ENCODE peak calls at places on chromosomes 7 and 10, in ten cellular contexts. One of them, this sample, is unnamed.

GRCh38 chr7:8217200-8218068 is 44.5 kb downstream of the ICA1 start:
- DNase-seq in breast epithelium: no peak
- DNase-seq in tibial nerve: peak; percentile 86
- DNase-seq in adrenal gland: no peak
- DNase-seq in uterus: no peak
- DNase-seq in HepG2: peak; percentile 51
- DNase-seq in K562: peak; percentile 40
- DNase-seq in prostate gland: peak; percentile 68
- DNase-seq in Peyer's patch: no peak
- DNase-seq in A549: peak; percentile 39
- DNase-seq in this sample: peak; percentile 42

GRCh38 chr7:140924821-140925421 is at the start of gene BRAF:
- DNase-seq in breast epithelium: peak; percentile 93
- DNase-seq in tibial nerve: peak; percentile 87
- DNase-seq in adrenal gland: peak; percentile 85
- DNase-seq in uterus: peak; percentile 86
- DNase-seq in HepG2: peak; percentile 23
- DNase-seq in K562: peak; percentile 98
- DNase-seq in prostate gland: peak; percentile 86
- DNase-seq in Peyer's patch: peak; percentile 85
- DNase-seq in A549: peak; percentile 62
- DNase-seq in this sample: peak; percentile 87

GRCh38 chr7:110607050-110607862 is 483.7 kb upstream of the LRRN3 start:
- DNase-seq in breast epithelium: no peak
- DNase-seq in tibial nerve: no peak
- DNase-seq in adrenal gland: no peak
- DNase-seq in uterus: no peak
- DNase-seq in HepG2: no peak
- DNase-seq in K562: no peak
- DNase-seq in prostate gland: no peak
- DNase-seq in Peyer's patch: no peak
- DNase-seq in A549: no peak
- DNase-seq in this sample: no peak

GRCh38 chr10:101485681-101486554 is 102.1 kb downstream of the POLL start:
- DNase-seq in breast epithelium: no peak
- DNase-seq in tibial nerve: no peak
- DNase-seq in adrenal gland: no peak
- DNase-seq in uterus: peak; percentile 33
- DNase-seq in HepG2: no peak
- DNase-seq in K562: no peak
- DNase-seq in prostate gland: no peak
- DNase-seq in Peyer's patch: no peak
- DNase-seq in A549: no peak
- DNase-seq in this sample: no peak

GRCh38 chr10:101671453-101671852 is 23.5 kb downstream of the FBXW4 start:
- DNase-seq in breast epithelium: no peak
- DNase-seq in tibial nerve: no peak
- DNase-seq in adrenal gland: no peak
- DNase-seq in uterus: no peak
- DNase-seq in HepG2: no peak
- DNase-seq in K562: no peak
- DNase-seq in prostate gland: no peak
- DNase-seq in Peyer's patch: no peak
- DNase-seq in A549: no peak
- DNase-seq in this sample: no peak

GRCh38 chr7:4916115-4916514 is 32.6 kb upstream of the RADIL start:
- DNase-seq in breast epithelium: no peak
- DNase-seq in tibial nerve: no peak
- DNase-seq in adrenal gland: no peak
- DNase-seq in uterus: no peak
- DNase-seq in HepG2: no peak
- DNase-seq in K562: no peak
- DNase-seq in prostate gland: no peak
- DNase-seq in Peyer's patch: no peak
- DNase-seq in A549: no peak
- DNase-seq in this sample: no peak

GRCh38 chr7:21939136-21939857 is 6.4 kb downstream of the CDCA7L start:
- DNase-seq in breast epithelium: no peak
- DNase-seq in tibial nerve: no peak
- DNase-seq in adrenal gland: no peak
- DNase-seq in uterus: no peak
- DNase-seq in HepG2: no peak
- DNase-seq in K562: no peak
- DNase-seq in prostate gland: no peak
- DNase-seq in Peyer's patch: no peak
- DNase-seq in A549: no peak
- DNase-seq in this sample: no peak

GRCh38 chr7:13989138-13989943 is at the start of gene ETV1:
- DNase-seq in breast epithelium: no peak
- DNase-seq in tibial nerve: peak; percentile 53
- DNase-seq in adrenal gland: peak; percentile 82
- DNase-seq in uterus: peak; percentile 58
- DNase-seq in HepG2: peak; percentile 14
- DNase-seq in K562: peak; percentile 86
- DNase-seq in prostate gland: peak; percentile 46
- DNase-seq in Peyer's patch: no peak
- DNase-seq in A549: peak; percentile 79
- DNase-seq in this sample: peak; percentile 92

GRCh38 chr10:18660816-18661431 is 1.7 kb downstream of the ARL5B start:
- DNase-seq in breast epithelium: no peak
- DNase-seq in tibial nerve: no peak
- DNase-seq in adrenal gland: no peak
- DNase-seq in uterus: no peak
- DNase-seq in HepG2: no peak
- DNase-seq in K562: no peak
- DNase-seq in prostate gland: no peak
- DNase-seq in Peyer's patch: no peak
- DNase-seq in A549: no peak
- DNase-seq in this sample: no peak

GRCh38 chr10:18653112-18653511 is 1.7 kb upstream of the NSUN6 start:
- DNase-seq in breast epithelium: no peak
- DNase-seq in tibial nerve: no peak
- DNase-seq in adrenal gland: no peak
- DNase-seq in uterus: no peak
- DNase-seq in HepG2: no peak
- DNase-seq in K562: no peak
- DNase-seq in prostate gland: no peak
- DNase-seq in Peyer's patch: no peak
- DNase-seq in A549: no peak
- DNase-seq in this sample: no peak

GRCh38 chr10:18658992-18659783 is at the start of gene ARL5B:
- DNase-seq in breast epithelium: peak; percentile 95
- DNase-seq in tibial nerve: peak; percentile 97
- DNase-seq in adrenal gland: peak; percentile 98
- DNase-seq in uterus: peak; percentile 98
- DNase-seq in HepG2: peak; percentile 95
- DNase-seq in K562: peak; percentile 97
- DNase-seq in prostate gland: peak; percentile 99
- DNase-seq in Peyer's patch: peak; percentile 98
- DNase-seq in A549: peak; percentile 88
- DNase-seq in this sample: peak; percentile 97

GRCh38 chr10:18659784-18660561 is 742 bp downstream of the ARL5B start:
- DNase-seq in breast epithelium: no peak
- DNase-seq in tibial nerve: no peak
- DNase-seq in adrenal gland: no peak
- DNase-seq in uterus: no peak
- DNase-seq in HepG2: peak; percentile 27
- DNase-seq in K562: peak; percentile 21
- DNase-seq in prostate gland: peak; percentile 51
- DNase-seq in Peyer's patch: no peak
- DNase-seq in A549: no peak
- DNase-seq in this sample: no peak

DNA sequence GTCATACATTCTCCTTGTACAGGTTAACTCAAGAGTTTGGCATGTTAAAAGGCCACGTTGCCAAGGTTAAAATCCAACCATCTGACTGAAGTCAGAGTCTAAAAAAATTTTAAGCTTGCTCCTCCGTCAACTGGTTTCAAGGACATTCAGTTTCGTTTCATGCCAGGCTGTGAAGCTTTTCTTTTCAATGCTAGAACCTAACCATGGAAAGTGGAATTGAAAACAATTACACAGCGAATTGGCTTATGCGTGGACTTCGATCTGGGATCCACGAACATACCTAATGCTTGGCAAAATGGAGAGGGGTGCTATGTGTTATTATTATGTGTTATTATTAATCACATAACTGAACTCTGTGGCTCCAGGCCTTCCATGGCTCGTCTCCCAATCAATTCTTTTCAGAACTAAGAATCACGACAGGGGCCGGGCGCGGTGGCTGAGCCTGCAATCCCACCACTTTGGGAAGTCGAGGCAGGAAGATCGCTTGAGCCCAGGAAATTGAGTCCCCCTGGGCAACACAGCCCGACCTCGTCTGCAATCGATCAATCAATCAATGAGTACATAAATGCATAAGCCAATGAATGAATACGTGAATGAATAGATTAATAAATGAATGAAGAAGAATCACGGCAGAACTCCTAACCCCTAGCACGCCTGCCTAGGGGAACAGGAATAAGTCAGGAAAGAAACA is 785 bp upstream of the ARL5B start:
- DNase-seq in breast epithelium: no peak
- DNase-seq in tibial nerve: peak; percentile 11
- DNase-seq in adrenal gland: peak; percentile 55
- DNase-seq in uterus: no peak
- DNase-seq in HepG2: peak; percentile 57
- DNase-seq in K562: no peak
- DNase-seq in prostate gland: peak; percentile 9
- DNase-seq in Peyer's patch: no peak
- DNase-seq in A549: no peak
- DNase-seq in this sample: no peak
- TF ChIP-seq POLR2A in breast epithelium: no peak
- TF ChIP-seq POLR2A in tibial nerve: no peak
- TF ChIP-seq POLR2A in adrenal gland: peak; percentile 71
- TF ChIP-seq POLR2A in uterus: no peak
- TF ChIP-seq POLR2A in HepG2: no peak
- TF ChIP-seq POLR2A in K562: no peak
- TF ChIP-seq POLR2A in prostate gland: no peak
- TF ChIP-seq POLR2A in Peyer's patch: no peak
- TF ChIP-seq POLR2A in A549: no peak
- TF ChIP-seq POLR2A in this sample: no peak

GRCh38 chr7:44749992-44750391 is 1.3 kb downstream of the ZMIZ2 start:
- DNase-seq in breast epithelium: no peak
- DNase-seq in tibial nerve: no peak
- DNase-seq in adrenal gland: no peak
- DNase-seq in uterus: no peak
- DNase-seq in HepG2: no peak
- DNase-seq in K562: no peak
- DNase-seq in prostate gland: no peak
- DNase-seq in Peyer's patch: no peak
- DNase-seq in A549: no peak
- DNase-seq in this sample: no peak
- TF ChIP-seq CTCF in breast epithelium: no peak
- TF ChIP-seq CTCF in tibial nerve: no peak
- TF ChIP-seq CTCF in adrenal gland: no peak
- TF ChIP-seq CTCF in uterus: no peak
- TF ChIP-seq CTCF in HepG2: no peak
- TF ChIP-seq CTCF in K562: no peak
- TF ChIP-seq CTCF in prostate gland: no peak
- TF ChIP-seq CTCF in Peyer's patch: no peak
- TF ChIP-seq CTCF in A549: no peak
- TF ChIP-seq CTCF in this sample: no peak

GRCh38 chr7:143407296-143408246 is 1.1 kb downstream of the EPHA1 start:
- DNase-seq in breast epithelium: no peak
- DNase-seq in tibial nerve: no peak
- DNase-seq in adrenal gland: no peak
- DNase-seq in uterus: peak; percentile 46
- DNase-seq in HepG2: no peak
- DNase-seq in K562: no peak
- DNase-seq in prostate gland: no peak
- DNase-seq in Peyer's patch: no peak
- DNase-seq in A549: no peak
- DNase-seq in this sample: no peak

GRCh38 chr7:143405671-143406352 is 2.8 kb downstream of the EPHA1 start:
- DNase-seq in breast epithelium: no peak
- DNase-seq in tibial nerve: no peak
- DNase-seq in adrenal gland: no peak
- DNase-seq in uterus: no peak
- DNase-seq in HepG2: no peak
- DNase-seq in K562: no peak
- DNase-seq in prostate gland: no peak
- DNase-seq in Peyer's patch: peak; percentile 10
- DNase-seq in A549: no peak
- DNase-seq in this sample: no peak

GRCh38 chr7:143408247-143408685 is 390 bp downstream of the EPHA1 start:
- DNase-seq in breast epithelium: no peak
- DNase-seq in tibial nerve: no peak
- DNase-seq in adrenal gland: no peak
- DNase-seq in uterus: no peak
- DNase-seq in HepG2: no peak
- DNase-seq in K562: no peak
- DNase-seq in prostate gland: no peak
- DNase-seq in Peyer's patch: peak; percentile 16
- DNase-seq in A549: no peak
- DNase-seq in this sample: peak; percentile 84

GRCh38 chr7:143410523-143411004 is 1.9 kb upstream of the EPHA1 start:
- DNase-seq in breast epithelium: no peak
- DNase-seq in tibial nerve: no peak
- DNase-seq in adrenal gland: no peak
- DNase-seq in uterus: peak; percentile 86
- DNase-seq in HepG2: no peak
- DNase-seq in K562: no peak
- DNase-seq in prostate gland: no peak
- DNase-seq in Peyer's patch: no peak
- DNase-seq in A549: no peak
- DNase-seq in this sample: no peak

DNA sequence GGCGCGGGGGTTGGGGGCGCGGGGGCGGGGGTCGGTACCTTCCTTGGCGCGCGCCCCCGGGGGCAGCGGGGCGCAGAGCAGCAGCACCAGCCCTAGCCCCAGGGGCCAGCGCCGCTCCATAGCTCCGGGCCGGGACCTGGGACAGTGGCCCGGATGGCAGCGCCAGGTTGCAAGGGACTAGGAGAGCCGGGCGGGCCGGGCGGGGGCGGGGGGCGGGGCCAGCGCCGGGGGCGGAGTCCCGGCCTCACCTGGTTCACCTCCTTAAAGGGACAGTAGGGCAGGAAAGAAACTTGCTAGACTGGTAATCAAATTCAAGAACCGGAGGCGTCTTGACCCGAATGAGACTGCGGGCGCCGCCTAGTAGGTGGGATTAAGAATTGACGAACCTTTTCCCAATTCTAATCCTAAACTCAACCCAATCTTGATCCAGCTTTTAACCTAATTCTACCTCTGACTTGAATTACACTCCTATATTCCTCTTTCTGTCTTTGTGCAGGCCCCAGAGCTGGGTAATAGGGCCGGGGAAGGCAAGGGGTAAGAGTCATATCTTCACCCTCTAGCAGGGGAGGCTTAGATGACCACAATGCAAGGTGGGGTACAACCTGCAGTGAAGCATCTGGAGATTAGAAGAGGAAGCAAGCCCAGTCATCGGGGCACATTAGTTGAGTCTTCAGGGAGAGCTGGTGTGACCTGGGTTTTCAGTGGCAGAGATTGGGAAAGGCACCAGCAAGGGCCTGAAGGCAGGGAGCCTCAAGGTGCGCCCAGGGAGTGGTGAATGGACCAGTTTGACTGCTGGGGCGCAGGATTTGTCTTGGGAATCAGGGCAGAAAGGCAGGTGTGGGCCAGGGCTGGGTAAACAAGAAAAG is at the start of gene EPHA1:
- DNase-seq in breast epithelium: no peak
- DNase-seq in tibial nerve: no peak
- DNase-seq in adrenal gland: no peak
- DNase-seq in uterus: no peak
- DNase-seq in HepG2: no peak
- DNase-seq in K562: peak; percentile 91
- DNase-seq in prostate gland: peak; percentile 77
- DNase-seq in Peyer's patch: peak; percentile 61
- DNase-seq in A549: peak; percentile 65
- DNase-seq in this sample: peak; percentile 83
- H3K4me3 ChIP-seq in breast epithelium: peak within 1 kb of the TSS; percentile 72
- H3K4me3 ChIP-seq in tibial nerve: no peak within 1 kb of the TSS
- H3K4me3 ChIP-seq in adrenal gland: peak within 1 kb of the TSS; percentile 24
- H3K4me3 ChIP-seq in uterus: no peak within 1 kb of the TSS
- H3K4me3 ChIP-seq in HepG2: peak within 1 kb of the TSS; percentile 51
- H3K4me3 ChIP-seq in K562: no peak within 1 kb of the TSS
- H3K4me3 ChIP-seq in prostate gland: peak within 1 kb of the TSS; percentile 53
- H3K4me3 ChIP-seq in Peyer's patch: peak within 1 kb of the TSS; percentile 76
- H3K4me3 ChIP-seq in A549: peak within 1 kb of the TSS; percentile 38
- H3K4me3 ChIP-seq in this sample: peak within 1 kb of the TSS; percentile 15

DNA sequence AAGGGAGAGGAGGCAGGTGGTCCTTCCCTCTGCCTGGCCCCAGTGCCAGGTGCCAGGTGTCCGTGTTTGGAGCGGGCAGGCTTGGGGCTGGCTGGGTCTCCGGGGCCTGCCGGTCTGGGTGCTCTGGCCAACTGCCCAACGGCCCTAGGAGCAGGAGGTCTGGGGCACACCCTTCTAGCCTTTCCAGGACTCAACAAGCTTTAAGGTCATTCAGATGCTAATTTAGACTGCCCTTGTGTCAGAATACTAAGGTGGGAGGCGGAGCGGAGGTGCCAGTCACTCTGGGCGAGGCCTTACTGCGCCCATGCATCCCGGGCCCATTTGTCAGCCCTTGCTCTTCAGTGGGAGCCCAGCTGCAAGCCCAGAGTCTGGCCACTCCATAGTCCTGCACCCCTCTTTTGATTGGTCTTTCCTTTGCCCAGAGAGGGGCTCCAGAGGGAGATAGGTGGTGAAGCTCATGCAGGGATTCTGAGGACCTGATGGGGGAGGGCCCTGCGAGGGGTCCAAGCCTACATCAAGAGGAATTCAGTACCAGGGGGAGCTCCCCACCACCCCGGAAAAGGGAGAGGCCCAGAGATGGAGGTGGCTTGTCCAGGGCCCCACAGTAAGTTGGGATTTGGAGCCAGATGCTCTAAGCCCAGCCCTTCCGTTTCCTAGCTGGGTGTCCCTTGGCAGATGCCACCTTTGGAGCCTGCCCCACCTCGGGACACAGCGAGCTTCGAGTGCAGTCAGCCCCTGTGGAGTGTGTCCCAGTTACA is 1.3 kb downstream of the PGAM2 start:
- DNase-seq in breast epithelium: peak; percentile 31
- DNase-seq in tibial nerve: no peak
- DNase-seq in adrenal gland: peak; percentile 18
- DNase-seq in uterus: no peak
- DNase-seq in HepG2: no peak
- DNase-seq in K562: no peak
- DNase-seq in prostate gland: no peak
- DNase-seq in Peyer's patch: no peak
- DNase-seq in A549: no peak
- DNase-seq in this sample: no peak
- TF ChIP-seq POLR2A in breast epithelium: no peak
- TF ChIP-seq POLR2A in tibial nerve: no peak
- TF ChIP-seq POLR2A in adrenal gland: no peak
- TF ChIP-seq POLR2A in uterus: no peak
- TF ChIP-seq POLR2A in HepG2: no peak
- TF ChIP-seq POLR2A in K562: no peak
- TF ChIP-seq POLR2A in prostate gland: no peak
- TF ChIP-seq POLR2A in Peyer's patch: no peak
- TF ChIP-seq POLR2A in A549: no peak
- TF ChIP-seq POLR2A in this sample: no peak

This sample was measured in lower leg skin.